ENCODE peak calls at places on chromosomes 6 and 20, in eight cellular contexts. L, M, A, K, X, J, F and B are unnamed samples.

GRCh38 chr6:103153016-103153415 is 1706.7 kb downstream of the HACE1 start:
- DNase-seq in L (no peak), J (no peak), A (no peak), K (no peak), X (no peak), M (no peak), F (no peak), B (no peak)

GRCh38 chr20:51014797-51015722 is 7.8 kb downstream of the KCNG1 start:
- DNase-seq in M (peak; percentile 54), J (peak; percentile 54), A (no peak), F (peak; percentile 51), K (peak; percentile 94), L (peak; percentile 38), X (no peak), B (peak; percentile 59)

GRCh38 chr6:131013495-131013894 is 49.5 kb downstream of the EPB41L2 start:
- DNase-seq in M (peak; percentile 29), J (no peak), X (no peak), K (no peak), F (no peak), L (no peak), A (peak; percentile 73), B (no peak)

GRCh38 chr6:105374010-105374420 is 28.9 kb downstream of the PREP start:
- DNase-seq in J (peak; percentile 28), F (no peak), A (no peak), M (no peak), X (no peak), K (no peak), L (no peak), B (no peak)

GRCh38 chr20:63980317-63980805 is 571 bp upstream of the PRPF6 start:
- DNase-seq in M (no peak), L (peak; percentile 85), J (peak; percentile 40), K (no peak), F (no peak), X (no peak), A (no peak), B (no peak)

GRCh38 chr6:27631614-27631925 is 158.7 kb upstream of the ZNF184 start:
- DNase-seq in J (no peak), K (no peak), X (no peak), L (no peak), A (no peak), F (no peak), M (no peak), B (no peak)

GRCh38 chr20:14580426-14581074 is 243.1 kb upstream of the FLRT3 start:
- DNase-seq in A (no peak), X (no peak), M (no peak), F (peak; percentile 47), L (peak; percentile 86), J (peak; percentile 94), K (no peak), B (no peak)

GRCh38 chr20:38217791-38218565 is 42.6 kb downstream of the KIAA1755 start:
- DNase-seq in M (peak; percentile 80), X (peak; percentile 63), F (no peak), A (peak; percentile 92), L (no peak), K (peak; percentile 80), J (no peak), B (peak; percentile 46)

GRCh38 chr6:43856005-43856765 is 86.2 kb downstream of the VEGFA start:
- DNase-seq in K (peak; percentile 71), X (no peak), M (no peak), J (peak; percentile 38), L (peak; percentile 77), A (no peak), F (peak; percentile 89), B (peak; percentile 12)

GRCh38 chr20:56689318-56689717 is 60.2 kb downstream of the TFAP2C start:
- DNase-seq in M (peak; percentile 1), X (no peak), K (no peak), J (no peak), A (no peak), F (no peak), L (no peak), B (no peak)

GRCh38 chr6:72984981-72985665 is 240.2 kb downstream of the KHDC1L start:
- DNase-seq in K (no peak), X (no peak), J (no peak), F (no peak), A (no peak), M (no peak), L (no peak), B (no peak)

GRCh38 chr6:139099984-139100383 is 34.9 kb upstream of the HECA start:
- DNase-seq in A (no peak), J (no peak), X (no peak), L (no peak), M (no peak), F (no peak), K (no peak), B (no peak)

GRCh38 chr20:57329608-57330221 is at the start of gene SPO11:
- DNase-seq in F (no peak), J (peak; percentile 5), X (no peak), A (no peak), K (peak; percentile 88), M (no peak), L (no peak), B (no peak)

GRCh38 chr6:80553071-80553740 is 446.7 kb downstream of the BCKDHB start:
- DNase-seq in A (no peak), L (no peak), J (peak; percentile 93), M (no peak), K (no peak), F (peak; percentile 95), X (no peak), B (no peak)

GRCh38 chr6:4313044-4313686 is 177.8 kb upstream of the ECI2 start:
- DNase-seq in F (peak; percentile 9), X (peak; percentile 29), L (peak; percentile 60), K (peak; percentile 41), A (peak; percentile 87), M (peak; percentile 87), J (peak; percentile 33), B (peak; percentile 60)

GRCh38 chr20:20409326-20409725 is 41.4 kb downstream of the INSM1 start:
- DNase-seq in F (no peak), K (no peak), L (no peak), J (peak; percentile 73), M (no peak), A (no peak), X (no peak), B (no peak)